ENCODE peak calls at places on chromosomes 7 and 10, in eight cellular contexts. T, B, Z, K, M, X, H and W are unnamed samples.

GRCh38 chr7:11216276-11216675 is 242.6 kb downstream of the PHF14 start:
- DNase-seq in T (no peak), B (no peak), Z (no peak), K (no peak), M (no peak), X (no peak), H (no peak), W (no peak)

GRCh38 chr10:128859738-128860386 is 607.2 kb upstream of the MGMT start:
- DNase-seq in T (no peak), B (peak), Z (no peak), K (no peak), M (peak), X (peak), H (peak), W (no peak)

GRCh38 chr10:11425288-11425595 is 186.2 kb downstream of the USP6NL start:
- DNase-seq in T (no peak), B (no peak), Z (no peak), K (no peak), M (no peak), X (no peak), H (no peak), W (no peak)

GRCh38 chr10:23399701-23400144 is 39.2 kb upstream of the OTUD1 start:
- DNase-seq in T (peak), B (peak), Z (peak), K (peak), M (peak), X (peak), H (no peak), W (no peak)

GRCh38 chr7:47507514-47507913 is 74.4 kb downstream of the TNS3 start:
- DNase-seq in T (no peak), B (no peak), Z (peak), K (no peak), M (no peak), X (no peak), H (no peak), W (no peak)

GRCh38 chr7:70698219-70698832 is 433.6 kb upstream of the GALNT17 start:
- DNase-seq in T (no peak), B (peak), Z (no peak), K (no peak), M (peak), X (peak), H (no peak), W (no peak)

GRCh38 chr7:36272567-36273269 is 116.9 kb upstream of the ANLN start:
- DNase-seq in T (no peak), B (no peak), Z (no peak), K (no peak), M (peak), X (no peak), H (no peak), W (no peak)

GRCh38 chr7:121437470-121437869 is 41.4 kb upstream of the FAM3C start:
- DNase-seq in T (no peak), B (no peak), Z (no peak), K (no peak), M (no peak), X (no peak), H (no peak), W (no peak)

GRCh38 chr10:77036993-77037734 is 600.4 kb downstream of the KCNMA1 start:
- DNase-seq in T (no peak), B (peak), Z (no peak), K (no peak), M (no peak), X (no peak), H (no peak), W (no peak)

GRCh38 chr10:8070440-8070839 is 16.0 kb downstream of the GATA3 start:
- DNase-seq in T (no peak), B (no peak), Z (no peak), K (no peak), M (no peak), X (no peak), H (no peak), W (no peak)

GRCh38 chr10:79178614-79179403 is 110.0 kb downstream of the ZMIZ1 start:
- DNase-seq in T (no peak), B (no peak), Z (no peak), K (peak), M (no peak), X (peak), H (no peak), W (peak)

GRCh38 chr7:85829817-85830432 is 643.1 kb upstream of the SEMA3D start:
- DNase-seq in T (no peak), B (no peak), Z (no peak), K (no peak), M (no peak), X (no peak), H (no peak), W (no peak)

GRCh38 chr7:30459591-30460245 is 18.9 kb downstream of the NOD1 start:
- DNase-seq in T (no peak), B (no peak), Z (peak), K (peak), M (peak), X (peak), H (peak), W (no peak)

GRCh38 chr7:46363688-46364087 is 442.6 kb upstream of the IGFBP3 start:
- DNase-seq in T (no peak), B (no peak), Z (no peak), K (no peak), M (peak), X (no peak), H (no peak), W (no peak)

GRCh38 chr7:141360414-141360760 is 190.8 kb upstream of the AGK start:
- DNase-seq in T (no peak), B (no peak), Z (no peak), K (no peak), M (no peak), X (no peak), H (no peak), W (no peak)
- H3K27ac ChIP-seq in T (no peak), B (no peak), Z (no peak), K (no peak), M (no peak), X (peak), H (no peak), W (no peak)

DNA sequence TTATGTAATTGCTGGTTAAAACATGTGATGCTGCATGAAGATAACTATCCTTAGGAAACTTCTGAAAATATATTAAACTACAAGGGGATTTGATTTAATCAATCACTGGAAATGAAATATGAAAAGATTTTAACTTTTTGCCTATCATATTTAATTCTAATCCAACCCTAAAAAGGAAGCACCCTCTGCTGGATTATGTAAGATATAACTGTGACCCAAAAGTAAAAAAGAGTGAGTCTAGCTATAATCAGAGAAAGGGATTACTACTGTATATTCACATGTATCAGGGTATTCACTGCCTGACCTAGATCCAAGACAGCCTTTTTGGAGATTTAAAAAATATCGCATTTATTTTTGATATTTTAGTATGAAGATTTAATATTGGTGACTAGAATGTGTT is 295.5 kb downstream of the MDFIC start:
- DNase-seq in T (no peak), B (no peak), Z (no peak), K (no peak), M (no peak), X (no peak), H (no peak), W (no peak)
- TF ChIP-seq CTCF in T (peak), B (peak), Z (peak), K (peak), M (peak), X (peak), H (peak), W (no peak)

DNA sequence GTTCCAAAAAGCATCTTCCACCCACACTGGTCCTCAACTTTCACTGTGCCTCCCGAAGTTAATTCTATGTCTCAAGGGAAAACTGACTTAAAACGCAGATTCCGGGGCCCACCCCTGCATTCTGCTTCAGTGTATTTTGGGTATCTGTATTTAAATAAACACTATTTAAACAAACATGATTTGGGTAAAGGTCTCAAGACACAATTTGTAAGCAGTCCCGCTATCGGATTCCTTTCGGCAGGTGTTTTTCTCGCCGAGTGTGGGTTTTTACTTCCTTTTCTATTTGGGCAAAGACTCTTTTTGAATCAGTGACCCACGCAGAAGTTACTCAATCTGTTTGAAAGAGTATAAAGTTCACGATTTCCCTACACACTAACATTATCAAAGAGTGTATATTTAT is 1.2 kb downstream of the PDIA4 start:
- DNase-seq in T (no peak), B (no peak), Z (no peak), K (no peak), M (no peak), X (no peak), H (no peak), W (no peak)
- H3K27ac ChIP-seq in T (peak), B (peak), Z (peak), K (no peak), M (peak), X (no peak), H (peak), W (no peak)

DNA sequence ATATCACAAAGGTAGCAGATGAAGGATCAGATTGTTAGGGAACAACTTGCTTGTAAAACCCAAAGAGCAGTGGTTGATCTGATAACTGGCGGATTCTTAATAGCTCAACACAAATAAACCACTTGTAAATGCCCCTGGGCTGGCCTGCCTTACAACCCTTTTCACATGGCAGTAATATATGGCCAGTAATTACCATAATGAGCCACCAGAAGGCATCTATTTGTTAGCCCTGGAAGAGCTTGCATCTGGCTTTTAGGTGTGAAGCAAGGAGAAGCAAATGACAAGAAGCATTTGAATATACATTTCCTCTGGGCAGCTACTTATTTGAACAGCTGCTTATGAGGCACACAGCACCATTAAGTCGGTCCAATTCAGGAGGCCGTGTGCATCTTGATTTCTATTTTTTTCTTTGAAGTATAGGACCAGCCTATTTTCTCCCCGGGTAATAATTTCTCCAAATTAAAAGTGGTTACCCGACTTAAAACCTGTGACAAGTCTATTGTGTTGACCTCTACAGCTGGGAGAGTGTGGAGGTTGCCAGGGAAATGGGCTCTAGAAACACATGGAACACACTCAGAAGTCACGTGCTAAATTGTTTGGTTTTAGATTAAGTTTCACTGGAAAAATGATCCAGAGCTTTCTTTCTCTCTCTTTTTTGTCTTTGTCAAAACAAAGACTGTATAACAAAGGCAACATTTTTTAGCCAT is 113.4 kb downstream of the SEM1 start:
- DNase-seq in T (no peak), B (peak), Z (no peak), K (no peak), M (peak), X (no peak), H (no peak), W (no peak)
- TF ChIP-seq CTCF in T (peak), B (peak), Z (peak), K (no peak), M (no peak), X (no peak), H (no peak), W (no peak)

DNA sequence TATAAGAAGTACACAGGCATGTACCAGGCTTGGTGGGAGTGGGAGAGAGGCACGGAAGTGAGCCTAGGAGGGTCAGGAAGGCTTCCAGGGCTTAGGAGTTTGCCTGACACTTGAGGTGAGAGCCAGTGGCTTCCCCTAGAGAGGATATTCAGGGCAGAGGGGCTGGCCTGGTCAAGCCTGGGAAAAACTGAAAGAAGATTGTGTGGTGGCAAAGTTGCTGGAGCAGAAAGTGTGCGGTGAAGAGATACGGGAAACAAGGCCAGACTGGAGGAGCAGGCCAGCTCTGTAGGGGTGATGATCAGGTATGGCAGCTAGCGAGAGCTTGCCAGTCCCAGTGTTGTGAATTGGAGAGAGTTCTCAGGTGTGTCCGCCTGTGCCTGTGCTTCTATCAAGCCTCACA is 129.9 kb downstream of the CCNY start:
- DNase-seq in T (no peak), B (no peak), Z (no peak), K (no peak), M (no peak), X (no peak), H (no peak), W (no peak)
- H3K27ac ChIP-seq in T (peak), B (no peak), Z (no peak), K (no peak), M (no peak), X (no peak), H (no peak), W (peak)